ENCODE peak calls at places on chromosome 22, in seven cellular contexts. One of them, this sample, is unnamed.

GRCh38 chr22:26995222-26995621 is 337.8 kb downstream of the MIAT start:
- DNase-seq in Daoy: no peak
- DNase-seq in activated naive CD4-positive, alpha-beta T cell: no peak
- DNase-seq in smooth muscle cell of the brain vasculature: no peak
- DNase-seq in NCI-H1930: no peak
- DNase-seq in ovary: peak
- DNase-seq in right lobe of liver: no peak
- DNase-seq in this sample: no peak

GRCh38 chr22:27677895-27678458 is 123.6 kb downstream of the MN1 start:
- DNase-seq in Daoy: no peak
- DNase-seq in right lobe of liver: no peak
- DNase-seq in activated naive CD4-positive, alpha-beta T cell: no peak
- DNase-seq in NCI-H1930: no peak
- DNase-seq in ovary: no peak
- DNase-seq in smooth muscle cell of the brain vasculature: no peak
- DNase-seq in this sample: no peak

GRCh38 chr22:19576460-19577421 is 52.5 kb upstream of the CLDN5 start:
- DNase-seq in Daoy: peak
- DNase-seq in smooth muscle cell of the brain vasculature: no peak
- DNase-seq in NCI-H1930: no peak
- DNase-seq in right lobe of liver: no peak
- DNase-seq in activated naive CD4-positive, alpha-beta T cell: peak
- DNase-seq in ovary: no peak
- DNase-seq in this sample: peak

GRCh38 chr22:34105461-34106062 is 185.3 kb upstream of the LARGE1 start:
- DNase-seq in right lobe of liver: peak
- DNase-seq in NCI-H1930: peak
- DNase-seq in activated naive CD4-positive, alpha-beta T cell: no peak
- DNase-seq in ovary: peak
- DNase-seq in smooth muscle cell of the brain vasculature: no peak
- DNase-seq in Daoy: peak
- DNase-seq in this sample: peak

GRCh38 chr22:44289429-44290171 is 23.2 kb downstream of the SHISAL1 start:
- DNase-seq in NCI-H1930: no peak
- DNase-seq in Daoy: no peak
- DNase-seq in activated naive CD4-positive, alpha-beta T cell: no peak
- DNase-seq in ovary: no peak
- DNase-seq in right lobe of liver: no peak
- DNase-seq in smooth muscle cell of the brain vasculature: no peak
- DNase-seq in this sample: no peak

GRCh38 chr22:49462291-49462690 is 365.4 kb downstream of the BRD1 start:
- DNase-seq in NCI-H1930: no peak
- DNase-seq in right lobe of liver: no peak
- DNase-seq in activated naive CD4-positive, alpha-beta T cell: no peak
- DNase-seq in Daoy: no peak
- DNase-seq in ovary: no peak
- DNase-seq in smooth muscle cell of the brain vasculature: no peak
- DNase-seq in this sample: no peak

GRCh38 chr22:25714070-25714469 is 27.9 kb upstream of the MYO18B start:
- DNase-seq in right lobe of liver: no peak
- DNase-seq in smooth muscle cell of the brain vasculature: no peak
- DNase-seq in Daoy: no peak
- DNase-seq in NCI-H1930: no peak
- DNase-seq in activated naive CD4-positive, alpha-beta T cell: no peak
- DNase-seq in ovary: no peak
- DNase-seq in this sample: no peak

GRCh38 chr22:48706934-48707748 is 1120.5 kb downstream of the BRD1 start:
- DNase-seq in activated naive CD4-positive, alpha-beta T cell: no peak
- DNase-seq in Daoy: no peak
- DNase-seq in ovary: no peak
- DNase-seq in smooth muscle cell of the brain vasculature: no peak
- DNase-seq in right lobe of liver: no peak
- DNase-seq in NCI-H1930: no peak
- DNase-seq in this sample: peak

GRCh38 chr22:19981171-19981960 is 35.3 kb downstream of the ARVCF start:
- DNase-seq in NCI-H1930: no peak
- DNase-seq in activated naive CD4-positive, alpha-beta T cell: no peak
- DNase-seq in ovary: peak
- DNase-seq in smooth muscle cell of the brain vasculature: no peak
- DNase-seq in right lobe of liver: peak
- DNase-seq in Daoy: no peak
- DNase-seq in this sample: no peak

GRCh38 chr22:48594016-48594756 is 1233.5 kb downstream of the BRD1 start:
- DNase-seq in ovary: no peak
- DNase-seq in Daoy: no peak
- DNase-seq in activated naive CD4-positive, alpha-beta T cell: no peak
- DNase-seq in NCI-H1930: no peak
- DNase-seq in right lobe of liver: no peak
- DNase-seq in smooth muscle cell of the brain vasculature: no peak
- DNase-seq in this sample: no peak

GRCh38 chr22:30421695-30422480 is 3.7 kb upstream of the MTFP1 start:
- DNase-seq in Daoy: peak
- DNase-seq in NCI-H1930: no peak
- DNase-seq in right lobe of liver: no peak
- DNase-seq in ovary: no peak
- DNase-seq in smooth muscle cell of the brain vasculature: no peak
- DNase-seq in activated naive CD4-positive, alpha-beta T cell: no peak
- DNase-seq in this sample: no peak

GRCh38 chr22:37827056-37827455 is 3.9 kb downstream of the GALR3 start:
- DNase-seq in Daoy: no peak
- DNase-seq in ovary: peak
- DNase-seq in smooth muscle cell of the brain vasculature: no peak
- DNase-seq in NCI-H1930: no peak
- DNase-seq in right lobe of liver: no peak
- DNase-seq in activated naive CD4-positive, alpha-beta T cell: no peak
- DNase-seq in this sample: peak

GRCh38 chr22:19610518-19611253 is 86.5 kb upstream of the CLDN5 start:
- DNase-seq in right lobe of liver: no peak
- DNase-seq in Daoy: no peak
- DNase-seq in activated naive CD4-positive, alpha-beta T cell: no peak
- DNase-seq in NCI-H1930: no peak
- DNase-seq in smooth muscle cell of the brain vasculature: no peak
- DNase-seq in ovary: no peak
- DNase-seq in this sample: no peak

GRCh38 chr22:22507743-22508273 is 734 bp downstream of the ZNF280B start:
- DNase-seq in smooth muscle cell of the brain vasculature: no peak
- DNase-seq in NCI-H1930: no peak
- DNase-seq in ovary: no peak
- DNase-seq in activated naive CD4-positive, alpha-beta T cell: no peak
- DNase-seq in Daoy: no peak
- DNase-seq in right lobe of liver: no peak
- DNase-seq in this sample: no peak

GRCh38 chr22:30985561-30986208 is 16.6 kb downstream of the TUG1 start:
- DNase-seq in ovary: no peak
- DNase-seq in right lobe of liver: no peak
- DNase-seq in activated naive CD4-positive, alpha-beta T cell: no peak
- DNase-seq in smooth muscle cell of the brain vasculature: no peak
- DNase-seq in NCI-H1930: peak
- DNase-seq in Daoy: no peak
- DNase-seq in this sample: no peak

GRCh38 chr22:21598302-21598701 is 30.8 kb downstream of the UBE2L3 start:
- DNase-seq in right lobe of liver: no peak
- DNase-seq in ovary: no peak
- DNase-seq in Daoy: no peak
- DNase-seq in smooth muscle cell of the brain vasculature: no peak
- DNase-seq in activated naive CD4-positive, alpha-beta T cell: no peak
- DNase-seq in NCI-H1930: no peak
- DNase-seq in this sample: no peak

GRCh38 chr22:37930952-37931440 is 22.4 kb downstream of the C22orf23 start:
- DNase-seq in right lobe of liver: no peak
- DNase-seq in smooth muscle cell of the brain vasculature: no peak
- DNase-seq in ovary: no peak
- DNase-seq in activated naive CD4-positive, alpha-beta T cell: no peak
- DNase-seq in Daoy: no peak
- DNase-seq in NCI-H1930: no peak
- DNase-seq in this sample: no peak

GRCh38 chr22:28882545-28882877 is 861 bp upstream of the ZNRF3 start:
- DNase-seq in right lobe of liver: no peak
- DNase-seq in Daoy: peak
- DNase-seq in ovary: no peak
- DNase-seq in activated naive CD4-positive, alpha-beta T cell: no peak
- DNase-seq in NCI-H1930: no peak
- DNase-seq in smooth muscle cell of the brain vasculature: no peak
- DNase-seq in this sample: no peak

GRCh38 chr22:40687706-40688105 is 8.4 kb downstream of the MCHR1 start:
- DNase-seq in right lobe of liver: no peak
- DNase-seq in smooth muscle cell of the brain vasculature: no peak
- DNase-seq in activated naive CD4-positive, alpha-beta T cell: no peak
- DNase-seq in NCI-H1930: no peak
- DNase-seq in ovary: no peak
- DNase-seq in Daoy: no peak
- DNase-seq in this sample: no peak

GRCh38 chr22:39994566-39995345 is at the start of gene FAM83F:
- DNase-seq in activated naive CD4-positive, alpha-beta T cell: peak
- DNase-seq in NCI-H1930: no peak
- DNase-seq in smooth muscle cell of the brain vasculature: no peak
- DNase-seq in Daoy: no peak
- DNase-seq in ovary: no peak
- DNase-seq in right lobe of liver: peak
- DNase-seq in this sample: no peak

GRCh38 chr22:24393012-24393559 is 34.3 kb upstream of the ADORA2A start:
- DNase-seq in activated naive CD4-positive, alpha-beta T cell: no peak
- DNase-seq in Daoy: no peak
- DNase-seq in ovary: no peak
- DNase-seq in right lobe of liver: no peak
- DNase-seq in NCI-H1930: no peak
- DNase-seq in smooth muscle cell of the brain vasculature: no peak
- DNase-seq in this sample: no peak

GRCh38 chr22:35303029-35303624 is 3.4 kb downstream of the TOM1 start:
- DNase-seq in NCI-H1930: no peak
- DNase-seq in smooth muscle cell of the brain vasculature: no peak
- DNase-seq in right lobe of liver: no peak
- DNase-seq in ovary: no peak
- DNase-seq in Daoy: no peak
- DNase-seq in activated naive CD4-positive, alpha-beta T cell: no peak
- DNase-seq in this sample: no peak

GRCh38 chr22:32354360-32355351 is 3.0 kb upstream of the RFPL3 start:
- DNase-seq in ovary: no peak
- DNase-seq in activated naive CD4-positive, alpha-beta T cell: no peak
- DNase-seq in NCI-H1930: no peak
- DNase-seq in right lobe of liver: no peak
- DNase-seq in Daoy: no peak
- DNase-seq in smooth muscle cell of the brain vasculature: no peak
- DNase-seq in this sample: no peak

GRCh38 chr22:30262917-30263741 is 3.5 kb downstream of the OSM start:
- DNase-seq in right lobe of liver: peak
- DNase-seq in Daoy: peak
- DNase-seq in ovary: peak
- DNase-seq in smooth muscle cell of the brain vasculature: no peak
- DNase-seq in activated naive CD4-positive, alpha-beta T cell: peak
- DNase-seq in NCI-H1930: peak
- DNase-seq in this sample: peak

GRCh38 chr22:39457047-39457545 is 284 bp downstream of the MGAT3 start:
- DNase-seq in smooth muscle cell of the brain vasculature: no peak
- DNase-seq in ovary: no peak
- DNase-seq in activated naive CD4-positive, alpha-beta T cell: no peak
- DNase-seq in NCI-H1930: peak
- DNase-seq in right lobe of liver: no peak
- DNase-seq in Daoy: no peak
- DNase-seq in this sample: no peak

GRCh38 chr22:49350441-49351121 is 477.1 kb downstream of the BRD1 start:
- DNase-seq in NCI-H1930: no peak
- DNase-seq in activated naive CD4-positive, alpha-beta T cell: no peak
- DNase-seq in ovary: no peak
- DNase-seq in smooth muscle cell of the brain vasculature: no peak
- DNase-seq in Daoy: peak
- DNase-seq in right lobe of liver: no peak
- DNase-seq in this sample: no peak

GRCh38 chr22:33919591-33920501 is at the start of gene LARGE1:
- DNase-seq in right lobe of liver: peak
- DNase-seq in NCI-H1930: no peak
- DNase-seq in ovary: peak
- DNase-seq in activated naive CD4-positive, alpha-beta T cell: no peak
- DNase-seq in Daoy: no peak
- DNase-seq in smooth muscle cell of the brain vasculature: no peak
- DNase-seq in this sample: peak

GRCh38 chr22:39434243-39434653 is 22.6 kb upstream of the MGAT3 start:
- DNase-seq in activated naive CD4-positive, alpha-beta T cell: no peak
- DNase-seq in NCI-H1930: no peak
- DNase-seq in ovary: no peak
- DNase-seq in right lobe of liver: no peak
- DNase-seq in smooth muscle cell of the brain vasculature: no peak
- DNase-seq in Daoy: no peak
- DNase-seq in this sample: peak

GRCh38 chr22:43448048-43448447 is 36.2 kb downstream of the MPPED1 start:
- DNase-seq in activated naive CD4-positive, alpha-beta T cell: no peak
- DNase-seq in ovary: no peak
- DNase-seq in Daoy: no peak
- DNase-seq in right lobe of liver: no peak
- DNase-seq in NCI-H1930: no peak
- DNase-seq in smooth muscle cell of the brain vasculature: no peak
- DNase-seq in this sample: no peak

GRCh38 chr22:36220457-36220921 is 18.8 kb downstream of the APOL2 start:
- DNase-seq in NCI-H1930: no peak
- DNase-seq in ovary: no peak
- DNase-seq in activated naive CD4-positive, alpha-beta T cell: no peak
- DNase-seq in smooth muscle cell of the brain vasculature: no peak
- DNase-seq in right lobe of liver: no peak
- DNase-seq in Daoy: peak
- DNase-seq in this sample: no peak